ENCODE peak calls at places on chromosomes 1 and 21, in four cellular contexts. K is adrenal gland, D is suprapubic skin, E is IMR-90. W is an unnamed sample.

GRCh38 chr1:39758556-39759435 is 12.4 kb downstream of the OXCT2 start:
- DNase-seq in K (no peak), E (no peak), D (no peak), W (no peak)

GRCh38 chr1:232610187-232610901 is 19.6 kb downstream of the SIPA1L2 start:
- DNase-seq in D (no peak), K (no peak), E (no peak), W (no peak)

GRCh38 chr1:19648689-19649088 is 4.6 kb downstream of the NBL1 start:
- DNase-seq in E (no peak), K (no peak), D (no peak), W (peak)

GRCh38 chr1:77927414-77927813 is 39.0 kb downstream of the NEXN start:
- DNase-seq in E (no peak), K (no peak), D (no peak), W (no peak)

GRCh38 chr21:31260790-31261189 is 83.3 kb downstream of the TIAM1 start:
- DNase-seq in K (no peak), D (no peak), E (peak), W (no peak)

GRCh38 chr1:83065952-83066727 is 932.8 kb downstream of the TTLL7 start:
- DNase-seq in E (no peak), D (no peak), K (no peak), W (no peak)

GRCh38 chr1:234658143-234658542 is 48.2 kb upstream of the IRF2BP2 start:
- DNase-seq in K (no peak), D (no peak), E (peak), W (no peak)

GRCh38 chr1:62989497-62989896 is 205.6 kb downstream of the ATG4C start:
- DNase-seq in D (no peak), E (no peak), K (no peak), W (no peak)

GRCh38 chr1:212007896-212008295 is 27.5 kb downstream of the INTS7 start:
- DNase-seq in K (no peak), E (no peak), D (no peak), W (no peak)

GRCh38 chr1:24351247-24351646 is 32.1 kb downstream of the GRHL3 start:
- DNase-seq in D (no peak), E (no peak), K (no peak), W (no peak)

DNA sequence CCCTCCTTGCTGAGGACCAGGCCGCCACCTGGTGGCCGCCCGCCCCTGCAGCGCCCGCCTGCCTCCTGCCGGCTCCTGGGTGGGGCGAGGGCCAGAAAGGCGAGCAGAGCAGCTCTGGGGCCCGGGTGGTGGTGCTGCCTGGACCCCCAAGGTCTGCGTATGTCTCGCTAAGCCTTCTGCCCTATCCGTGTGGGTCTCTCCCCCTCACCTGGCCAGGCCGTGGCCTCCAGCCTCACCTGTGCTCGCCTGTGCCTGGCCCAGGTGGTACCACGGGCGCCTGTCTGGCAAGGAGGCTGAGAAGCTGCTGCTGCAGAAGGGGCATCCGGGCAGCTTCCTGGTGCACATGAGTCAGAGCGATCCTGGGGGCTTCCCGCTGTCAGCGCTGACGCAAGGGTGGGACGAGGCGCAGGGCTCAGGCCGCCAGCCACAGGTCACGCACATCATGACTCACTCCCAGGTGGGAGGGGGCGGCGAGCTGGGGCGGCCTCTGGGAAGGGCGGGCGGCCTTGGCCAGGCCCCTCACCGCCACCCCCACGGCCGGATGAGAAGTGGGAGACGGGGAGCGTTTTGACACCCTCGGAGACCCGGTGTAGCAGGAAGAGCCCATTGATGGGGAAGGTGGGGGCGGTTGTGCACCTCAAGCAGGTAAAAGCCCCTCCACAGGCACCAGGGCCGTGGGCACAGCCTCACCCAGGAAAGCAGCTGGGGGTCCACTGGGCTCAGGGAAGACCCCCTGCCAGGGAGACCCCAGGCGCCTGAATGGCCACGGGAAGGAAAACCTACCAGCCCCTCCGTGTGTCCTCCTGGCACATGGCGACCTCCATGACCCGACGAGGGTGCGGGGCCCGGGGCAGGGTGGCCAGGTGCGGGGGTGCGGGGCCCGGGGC is 9.9 kb downstream of the RNF223 start:
- DNase-seq in D (no peak), K (peak), E (peak), W (peak)
- TF ChIP-seq POLR2A in D (no peak), K (no peak), E (peak), W (no peak)

DNA sequence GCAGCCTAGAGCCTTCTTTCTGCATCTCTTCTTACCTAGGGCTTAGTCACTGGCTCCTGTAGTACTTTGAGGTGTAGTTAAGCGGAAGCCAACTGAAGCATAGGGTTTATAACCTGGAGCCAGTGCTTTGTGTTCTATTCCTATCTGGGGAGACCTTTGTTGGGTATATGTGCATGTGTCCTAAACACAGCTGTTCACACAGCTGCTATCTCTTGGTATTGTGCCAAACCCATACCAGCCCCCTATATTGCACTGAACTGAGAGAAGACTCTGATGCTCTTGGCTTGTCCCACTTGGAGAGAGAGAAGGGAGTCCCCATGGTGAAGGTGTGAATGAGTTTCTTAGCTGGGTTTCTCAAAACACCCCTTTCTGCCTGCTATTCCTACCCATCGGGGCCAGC is 17.2 kb upstream of the NFASC start:
- DNase-seq in D (no peak), K (no peak), E (no peak), W (no peak)
- H3K27ac ChIP-seq in D (no peak), K (no peak), E (no peak), W (no peak)

GRCh38 chr1:119752592-119752991 is 16.1 kb downstream of the HMGCS2 start:
- DNase-seq in K (no peak), D (no peak), E (no peak), W (no peak)
- TF ChIP-seq POLR2A in K (no peak), D (no peak), E (no peak), W (no peak)

GRCh38 chr1:15355968-15356621 is 53.6 kb upstream of the EFHD2 start:
- DNase-seq in K (peak), E (peak), D (no peak), W (peak)
- H3K27ac ChIP-seq in K (peak), E (no peak), D (no peak), W (peak)

DNA sequence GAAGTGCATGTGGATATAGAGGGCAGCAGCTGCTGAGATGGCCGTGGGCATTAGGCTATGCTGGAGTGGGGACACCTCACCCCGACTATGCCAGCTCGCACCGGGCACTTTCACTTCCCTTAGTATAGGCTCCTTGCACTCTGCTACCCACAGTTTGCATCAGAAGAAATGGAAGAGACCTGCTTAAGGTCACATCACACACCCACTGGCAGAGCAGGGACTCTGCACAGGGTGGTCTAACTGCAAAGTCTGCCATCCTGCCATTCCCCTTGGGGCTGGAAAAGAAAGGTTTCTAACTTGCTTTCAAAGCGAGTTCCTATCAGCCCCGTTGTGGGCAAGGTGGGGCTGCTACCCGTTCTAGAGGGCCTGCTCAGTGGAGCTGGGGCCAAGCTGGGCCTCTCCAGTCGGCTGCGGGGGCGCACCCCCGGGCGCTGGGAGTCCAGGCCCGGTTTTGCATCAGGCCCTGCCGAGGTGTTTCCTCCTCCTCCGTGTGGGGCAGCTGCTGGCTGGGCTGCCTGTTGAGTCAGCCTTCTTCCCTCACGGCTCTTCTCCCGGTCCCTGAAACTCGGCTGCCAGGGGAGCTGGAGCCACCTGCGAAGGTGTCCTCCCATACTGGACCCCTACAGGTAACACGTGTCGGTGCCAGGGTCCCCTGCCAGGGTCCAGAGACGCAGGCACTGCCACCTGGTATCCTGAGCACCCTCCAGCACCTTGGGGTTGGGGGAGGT is at the start of gene SYTL1:
- DNase-seq in E (peak), K (no peak), D (no peak), W (no peak)
- TF ChIP-seq POLR2A in E (no peak), K (no peak), D (no peak), W (no peak)

GRCh38 chr21:24045373-24045772 is 1561.9 kb downstream of the MRPL39 start:
- DNase-seq in E (no peak), D (no peak), K (no peak), W (no peak)
- H3K27ac ChIP-seq in E (no peak), D (no peak), K (no peak), W (no peak)

GRCh38 chr1:155173478-155174333 is at the start of gene TRIM46:
- DNase-seq in K (peak), E (peak), D (peak), W (no peak)
- TF ChIP-seq POLR2A in K (no peak), E (no peak), D (no peak), W (no peak)

W was measured in testis.